ENCODE peak calls at places on chromosomes 13 and 19, in six cellular contexts. G is IMR-90, U is mesenchymal stem cell, W is trophoblast cell, N is H9, Q is H1. I is an unnamed sample.

GRCh38 chr13:65584126-65584525 is 1646.0 kb downstream of the PCDH9 start:
- DNase-seq in G (no peak), U (no peak), W (no peak), N (no peak), Q (no peak), I (no peak)

GRCh38 chr13:36904219-36904618 is 15.8 kb downstream of the SMAD9 start:
- DNase-seq in G (no peak), U (no peak), W (no peak), N (no peak), Q (no peak), I (no peak)

GRCh38 chr19:55224038-55224665 is 4.4 kb downstream of the TMEM86B start:
- DNase-seq in G (no peak), U (no peak), W (no peak), N (peak), Q (no peak), I (no peak)

GRCh38 chr19:50489461-50490011 is 12.9 kb upstream of the GARIN5A start:
- DNase-seq in G (no peak), U (no peak), W (no peak), N (peak), Q (peak), I (no peak)

GRCh38 chr13:31005066-31005465 is 72.6 kb downstream of the TEX26 start:
- DNase-seq in G (no peak), U (no peak), W (no peak), N (no peak), Q (peak), I (no peak)

GRCh38 chr13:113064534-113065405 is 40.8 kb upstream of the F7 start:
- DNase-seq in G (peak), U (peak), W (peak), N (no peak), Q (no peak), I (no peak)

GRCh38 chr13:43268632-43269031 is 245.2 kb downstream of the DNAJC15 start:
- DNase-seq in G (no peak), U (no peak), W (no peak), N (no peak), Q (no peak), I (no peak)

GRCh38 chr19:46755077-46755852 is 9.0 kb upstream of the STRN4 start:
- DNase-seq in G (peak), U (peak), W (no peak), N (no peak), Q (no peak), I (no peak)

GRCh38 chr19:37304190-37304883 is 66.6 kb upstream of the ZNF527 start:
- DNase-seq in G (no peak), U (no peak), W (peak), N (peak), Q (no peak), I (peak)

GRCh38 chr13:100521912-100522490 is 66.6 kb downstream of the GGACT start:
- DNase-seq in G (no peak), U (no peak), W (no peak), N (no peak), Q (no peak), I (no peak)

GRCh38 chr13:71866173-71867091 is 572 bp downstream of the DACH1 start:
- DNase-seq in G (no peak), U (peak), W (peak), N (peak), Q (peak), I (no peak)

GRCh38 chr13:48181482-48182145 is 51.4 kb upstream of the ITM2B start:
- DNase-seq in G (no peak), U (no peak), W (no peak), N (no peak), Q (no peak), I (no peak)

GRCh38 chr13:69423844-69424243 is 683.8 kb upstream of the ATXN8OS start:
- DNase-seq in G (no peak), U (no peak), W (no peak), N (no peak), Q (no peak), I (no peak)

GRCh38 chr13:32212420-32212819 is 102.7 kb downstream of the ZAR1L start:
- DNase-seq in G (peak), U (peak), W (peak), N (no peak), Q (no peak), I (no peak)

GRCh38 chr13:90690458-90691063 is 656.9 kb upstream of the MIR17HG start:
- DNase-seq in G (peak), U (no peak), W (peak), N (no peak), Q (no peak), I (no peak)

GRCh38 chr13:109297628-109298027 is 488.8 kb downstream of the IRS2 start:
- DNase-seq in G (peak), U (peak), W (no peak), N (no peak), Q (no peak), I (no peak)

GRCh38 chr13:93951153-93951552 is 528.3 kb downstream of the DCT start:
- DNase-seq in G (peak), U (no peak), W (no peak), N (no peak), Q (no peak), I (no peak)

GRCh38 chr13:112905086-112905485 is 63.9 kb upstream of the MCF2L start:
- DNase-seq in G (no peak), U (no peak), W (no peak), N (peak), Q (no peak), I (no peak)

GRCh38 chr13:52809310-52809769 is 39.1 kb downstream of the PCDH8 start:
- DNase-seq in G (peak), U (peak), W (peak), N (peak), Q (peak), I (peak)

GRCh38 chr19:14400913-14401312 is 18.2 kb downstream of the DDX39A start:
- DNase-seq in G (no peak), U (no peak), W (no peak), N (no peak), Q (no peak), I (no peak)

GRCh38 chr13:49563513-49563912 is 21.8 kb downstream of the RCBTB1 start:
- DNase-seq in G (peak), U (peak), W (peak), N (no peak), Q (no peak), I (no peak)

GRCh38 chr19:10751109-10751972 is 33.5 kb downstream of the DNM2 start:
- DNase-seq in G (no peak), U (peak), W (peak), N (no peak), Q (no peak), I (no peak)

GRCh38 chr19:52138614-52139290 is 986 bp downstream of the ZNF616 start:
- DNase-seq in G (peak), U (peak), W (peak), N (peak), Q (peak), I (no peak)

GRCh38 chr19:18013621-18014111 is 5.7 kb downstream of the ARRDC2 start:
- DNase-seq in G (no peak), U (no peak), W (no peak), N (no peak), Q (no peak), I (no peak)

GRCh38 chr13:35881360-35881759 is 249.8 kb downstream of the DCLK1 start:
- DNase-seq in G (peak), U (no peak), W (no peak), N (no peak), Q (no peak), I (no peak)

GRCh38 chr13:21967871-21968270 is 297.0 kb downstream of the FGF9 start:
- DNase-seq in G (peak), U (no peak), W (no peak), N (no peak), Q (no peak), I (no peak)

GRCh38 chr13:92829930-92830329 is 396.7 kb upstream of the GPC6 start:
- DNase-seq in G (no peak), U (no peak), W (no peak), N (no peak), Q (no peak), I (no peak)

GRCh38 chr13:99556867-99557443 is 55.7 kb downstream of the TM9SF2 start:
- DNase-seq in G (no peak), U (no peak), W (no peak), N (no peak), Q (no peak), I (no peak)

GRCh38 chr13:112813552-112813951 is 123.7 kb downstream of the ATP11A start:
- DNase-seq in G (no peak), U (no peak), W (no peak), N (no peak), Q (no peak), I (no peak)

GRCh38 chr13:81012031-81012430 is 671.1 kb upstream of the SPRY2 start:
- DNase-seq in G (no peak), U (no peak), W (no peak), N (no peak), Q (no peak), I (no peak)

GRCh38 chr19:21328402-21328801 is 808 bp downstream of the ZNF708 start:
- DNase-seq in G (no peak), U (no peak), W (peak), N (no peak), Q (no peak), I (peak)

GRCh38 chr13:24842533-24843278 is 78.7 kb downstream of the RNF17 start:
- DNase-seq in G (no peak), U (peak), W (no peak), N (no peak), Q (no peak), I (no peak)

GRCh38 chr19:49339364-49340068 is 4.3 kb downstream of the CD37 start:
- DNase-seq in G (peak), U (peak), W (peak), N (peak), Q (peak), I (peak)

GRCh38 chr19:29533578-29534544 is 8.1 kb downstream of the VSTM2B start:
- DNase-seq in G (no peak), U (no peak), W (no peak), N (peak), Q (peak), I (no peak)

GRCh38 chr19:588758-589692 is 656 bp upstream of the HCN2 start:
- DNase-seq in G (no peak), U (no peak), W (peak), N (peak), Q (no peak), I (no peak)

GRCh38 chr19:952680-953500 is 27.1 kb downstream of the ARID3A start:
- DNase-seq in G (no peak), U (peak), W (peak), N (no peak), Q (no peak), I (no peak)

GRCh38 chr13:46097015-46097414 is 7.8 kb downstream of the CPB2 start:
- DNase-seq in G (no peak), U (peak), W (no peak), N (no peak), Q (no peak), I (no peak)

GRCh38 chr19:2244122-2244411 is 5.1 kb upstream of the AMH start:
- DNase-seq in G (no peak), U (no peak), W (no peak), N (no peak), Q (no peak), I (no peak)

GRCh38 chr19:38834104-38834490 is 2.5 kb upstream of the ECH1 start:
- DNase-seq in G (peak), U (no peak), W (peak), N (no peak), Q (no peak), I (no peak)

GRCh38 chr19:38826856-38827551 is 4.6 kb downstream of the ECH1 start:
- DNase-seq in G (no peak), U (no peak), W (peak), N (no peak), Q (no peak), I (no peak)

GRCh38 chr19:38830039-38830733 is 1.4 kb downstream of the ECH1 start:
- DNase-seq in G (peak), U (peak), W (peak), N (no peak), Q (no peak), I (no peak)

GRCh38 chr19:38834590-38834989 is 3.0 kb upstream of the ECH1 start:
- DNase-seq in G (no peak), U (no peak), W (peak), N (no peak), Q (no peak), I (no peak)

DNA sequence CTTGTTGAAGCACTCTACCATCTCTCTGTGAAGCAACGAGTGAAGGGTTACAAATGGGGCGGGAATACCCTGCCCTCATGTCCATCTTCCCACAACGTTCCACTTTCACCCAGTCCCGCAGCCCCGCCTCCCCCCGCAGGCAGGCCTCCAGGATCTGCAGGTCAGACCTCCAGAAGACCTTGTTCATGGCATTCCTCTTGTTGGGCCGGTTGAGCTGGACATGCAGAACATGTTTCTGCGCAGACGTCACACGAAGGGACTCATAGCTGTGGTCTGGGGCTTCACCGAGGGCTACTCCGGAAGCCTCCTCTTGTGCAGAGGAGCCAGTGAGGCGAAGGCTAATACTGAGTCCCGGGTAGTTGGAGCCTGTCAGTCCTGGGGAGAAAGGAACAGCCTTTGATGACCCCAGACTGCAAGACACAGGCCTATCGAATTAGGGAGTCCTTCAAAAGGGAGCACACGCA is 420 bp downstream of the ECH1 start:
- DNase-seq in G (peak), U (peak), W (peak), N (peak), Q (no peak), I (no peak)
- H3K14ac ChIP-seq in G (peak), U (no peak), W (peak), N (peak), Q (peak), I (no peak)

GRCh38 chr13:97600438-97601080 is 166.6 kb downstream of the RAP2A start:
- DNase-seq in G (peak), U (peak), W (peak), N (no peak), Q (no peak), I (no peak)
- H2BK5ac ChIP-seq in G (no peak), U (no peak), W (no peak), N (no peak), Q (no peak), I (no peak)

GRCh38 chr19:41492843-41493242 is 49.9 kb downstream of the ERICH4 start:
- DNase-seq in G (no peak), U (no peak), W (no peak), N (no peak), Q (no peak), I (no peak)
- H3K14ac ChIP-seq in G (no peak), U (no peak), W (no peak), N (no peak), Q (no peak), I (no peak)

GRCh38 chr19:12789098-12789903 is 2.0 kb upstream of the JUNB start:
- DNase-seq in G (peak), U (peak), W (no peak), N (no peak), Q (no peak), I (no peak)
- H2BK5ac ChIP-seq in G (peak), U (peak), W (peak), N (no peak), Q (peak), I (peak)

GRCh38 chr13:27449936-27450828 is at the start of gene MTIF3:
- DNase-seq in G (peak), U (peak), W (peak), N (peak), Q (peak), I (peak)

GRCh38 chr13:27450921-27451461 is 627 bp upstream of the MTIF3 start:
- DNase-seq in G (peak), U (peak), W (peak), N (no peak), Q (peak), I (peak)

GRCh38 chr13:27448308-27448707 is 2.1 kb downstream of the MTIF3 start:
- DNase-seq in G (no peak), U (no peak), W (no peak), N (no peak), Q (no peak), I (no peak)

GRCh38 chr13:27449081-27449603 is 1.2 kb downstream of the MTIF3 start:
- DNase-seq in G (no peak), U (no peak), W (no peak), N (no peak), Q (no peak), I (no peak)

GRCh38 chr13:27446986-27447583 is 3.3 kb downstream of the MTIF3 start:
- DNase-seq in G (no peak), U (no peak), W (no peak), N (no peak), Q (no peak), I (no peak)
- H3K14ac ChIP-seq in G (no peak), U (no peak), W (no peak), N (no peak), Q (no peak), I (no peak)

DNA sequence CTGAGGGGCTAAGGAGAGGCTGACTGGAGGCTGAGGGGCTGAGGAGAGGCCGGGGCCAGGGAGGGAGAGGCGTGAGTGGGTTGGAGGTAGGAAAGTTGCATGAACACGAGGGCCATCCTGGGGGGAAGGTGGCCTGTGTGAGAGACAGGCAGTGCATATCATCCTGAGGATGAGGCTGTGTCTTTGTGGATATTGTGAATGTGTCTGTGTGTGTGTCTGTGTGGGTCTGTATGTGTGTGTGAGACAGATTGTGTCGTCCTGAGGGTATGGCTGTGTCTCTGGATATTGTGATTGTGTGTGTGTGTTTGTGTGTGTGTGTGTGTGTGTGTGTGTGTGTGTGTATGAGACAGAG is 422 bp downstream of the ZNF71 start:
- DNase-seq in G (peak), U (peak), W (no peak), N (no peak), Q (no peak), I (no peak)
- H2BK5ac ChIP-seq in G (peak), U (peak), W (peak), N (no peak), Q (peak), I (no peak)

GRCh38 chr19:13092206-13092605 is 10.5 kb downstream of the LYL1 start:
- DNase-seq in G (no peak), U (no peak), W (no peak), N (no peak), Q (no peak), I (no peak)

GRCh38 chr19:13091400-13092161 is 11.1 kb downstream of the LYL1 start:
- DNase-seq in G (peak), U (peak), W (no peak), N (peak), Q (peak), I (no peak)

GRCh38 chr19:13089139-13089856 is 13.4 kb downstream of the LYL1 start:
- DNase-seq in G (no peak), U (no peak), W (no peak), N (peak), Q (peak), I (no peak)

GRCh38 chr19:13089857-13090507 is 12.7 kb downstream of the LYL1 start:
- DNase-seq in G (no peak), U (no peak), W (no peak), N (no peak), Q (no peak), I (no peak)

GRCh38 chr19:13090511-13091231 is 12.0 kb downstream of the LYL1 start:
- DNase-seq in G (no peak), U (no peak), W (no peak), N (no peak), Q (no peak), I (no peak)
- H3K14ac ChIP-seq in G (no peak), U (no peak), W (no peak), N (no peak), Q (no peak), I (no peak)

GRCh38 chr13:44575741-44576395 is at the start of gene TSC22D1:
- DNase-seq in G (peak), U (peak), W (peak), N (peak), Q (peak), I (no peak)
- H2BK5ac ChIP-seq in G (peak), U (peak), W (peak), N (no peak), Q (peak), I (peak)

DNA sequence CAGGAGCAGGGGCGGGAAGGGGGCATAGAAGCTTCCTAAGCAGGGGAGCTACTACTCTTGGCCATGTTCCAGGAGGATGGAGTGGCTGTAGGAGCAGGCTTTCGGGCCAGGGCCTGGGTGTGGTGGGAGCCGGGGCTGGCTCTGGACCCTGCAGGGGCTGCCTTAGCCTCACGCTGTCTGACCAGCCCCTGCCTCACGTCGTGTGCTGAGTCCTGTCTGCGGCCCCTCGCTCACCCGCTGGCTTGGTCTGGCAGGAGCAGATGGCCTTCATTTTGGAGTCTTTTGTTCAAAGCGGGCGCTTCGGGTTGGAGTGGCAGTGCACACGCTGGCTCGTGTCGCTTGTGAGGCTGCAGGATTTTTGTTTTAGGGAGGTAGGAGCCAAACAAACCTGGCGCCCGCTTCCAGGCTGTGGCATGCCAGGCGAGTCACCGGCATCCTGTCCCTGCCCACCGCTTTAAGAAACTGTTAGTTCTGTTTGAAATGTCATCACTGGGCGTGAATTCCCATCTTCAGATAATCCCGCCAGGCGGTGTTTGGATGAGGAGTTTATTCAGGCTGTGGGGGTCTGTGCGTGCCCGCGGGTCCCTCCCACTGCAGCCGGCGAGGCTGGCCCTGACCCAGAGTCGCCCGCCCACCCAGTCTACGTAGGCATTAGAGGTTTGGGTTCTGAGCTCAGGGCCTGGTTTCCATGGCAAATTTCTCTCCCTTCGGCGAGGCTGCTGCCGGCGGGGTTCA is 89.7 kb downstream of the KDM4B start:
- DNase-seq in G (peak), U (no peak), W (no peak), N (no peak), Q (no peak), I (no peak)
- H3K14ac ChIP-seq in G (no peak), U (no peak), W (no peak), N (no peak), Q (no peak), I (no peak)

I was measured in neuronal stem cell.